ENCODE peak calls at places on chromosomes 11 and 22, in nine cellular contexts. E is kidney, C is HepG2, P is psoas muscle, G is tibial nerve, B is HCT116, D is spleen, S is heart right ventricle, Y is NB4. J is an unnamed sample.

GRCh38 chr11:17782145-17782544 is 47.6 kb downstream of the KCNC1 start:
- DNase-seq in E (no peak), C (no peak), P (no peak), G (no peak), B (no peak), D (no peak), S (no peak), Y (no peak), J (no peak)

GRCh38 chr22:20509344-20510047 is 2.1 kb downstream of the MED15 start:
- DNase-seq in E (peak), C (peak), P (peak), G (peak), B (no peak), D (peak), S (peak), Y (peak), J (peak)

GRCh38 chr11:77072851-77073327 is 6.1 kb downstream of the CAPN5 start:
- DNase-seq in E (peak), C (no peak), P (no peak), G (no peak), B (no peak), D (no peak), S (no peak), Y (no peak), J (no peak)

GRCh38 chr22:37462983-37463382 is 23.2 kb downstream of the MFNG start:
- DNase-seq in E (no peak), C (peak), P (no peak), G (no peak), B (no peak), D (no peak), S (no peak), Y (peak), J (no peak)

GRCh38 chr11:127018683-127019279 is 18.2 kb upstream of the KIRREL3 start:
- DNase-seq in E (no peak), C (no peak), P (no peak), G (no peak), B (no peak), D (no peak), S (no peak), Y (no peak), J (no peak)

GRCh38 chr11:132062541-132062940 is 692.1 kb downstream of the NTM start:
- DNase-seq in E (no peak), C (no peak), P (no peak), G (no peak), B (no peak), D (no peak), S (no peak), Y (no peak), J (no peak)

GRCh38 chr22:17792854-17793434 is 18.7 kb upstream of the BID start:
- DNase-seq in E (no peak), C (no peak), P (no peak), G (no peak), B (no peak), D (no peak), S (no peak), Y (no peak), J (no peak)

GRCh38 chr11:68763181-68763721 is 11.9 kb upstream of the TESMIN start:
- DNase-seq in E (no peak), C (no peak), P (no peak), G (no peak), B (no peak), D (no peak), S (no peak), Y (no peak), J (no peak)

GRCh38 chr11:2932850-2933251 is 3.6 kb upstream of the PHLDA2 start:
- DNase-seq in E (peak), C (no peak), P (no peak), G (no peak), B (no peak), D (peak), S (no peak), Y (peak), J (no peak)

GRCh38 chr11:96311120-96311568 is 31.9 kb downstream of the MAML2 start:
- DNase-seq in E (no peak), C (no peak), P (no peak), G (no peak), B (no peak), D (no peak), S (no peak), Y (no peak), J (no peak)

GRCh38 chr11:47477323-47477722 is 28.4 kb upstream of the RAPSN start:
- DNase-seq in E (no peak), C (no peak), P (no peak), G (no peak), B (no peak), D (no peak), S (no peak), Y (no peak), J (no peak)

GRCh38 chr22:29143848-29144785 is 61.6 kb upstream of the EMID1 start:
- DNase-seq in E (no peak), C (no peak), P (peak), G (no peak), B (no peak), D (no peak), S (no peak), Y (peak), J (no peak)

GRCh38 chr22:49008682-49009235 is 818.9 kb downstream of the BRD1 start:
- DNase-seq in E (peak), C (no peak), P (no peak), G (peak), B (no peak), D (peak), S (no peak), Y (no peak), J (no peak)

GRCh38 chr11:8777907-8778767 is 95.5 kb downstream of the RPL27A start:
- DNase-seq in E (no peak), C (no peak), P (peak), G (no peak), B (no peak), D (no peak), S (peak), Y (no peak), J (no peak)

GRCh38 chr11:111059726-111060125 is 185.8 kb upstream of the POU2AF2 start:
- DNase-seq in E (no peak), C (no peak), P (no peak), G (no peak), B (no peak), D (no peak), S (no peak), Y (no peak), J (no peak)

GRCh38 chr11:67265633-67266423 is 445 bp upstream of the GRK2 start:
- DNase-seq in E (peak), C (peak), P (peak), G (peak), B (no peak), D (peak), S (peak), Y (peak), J (no peak)

DNA sequence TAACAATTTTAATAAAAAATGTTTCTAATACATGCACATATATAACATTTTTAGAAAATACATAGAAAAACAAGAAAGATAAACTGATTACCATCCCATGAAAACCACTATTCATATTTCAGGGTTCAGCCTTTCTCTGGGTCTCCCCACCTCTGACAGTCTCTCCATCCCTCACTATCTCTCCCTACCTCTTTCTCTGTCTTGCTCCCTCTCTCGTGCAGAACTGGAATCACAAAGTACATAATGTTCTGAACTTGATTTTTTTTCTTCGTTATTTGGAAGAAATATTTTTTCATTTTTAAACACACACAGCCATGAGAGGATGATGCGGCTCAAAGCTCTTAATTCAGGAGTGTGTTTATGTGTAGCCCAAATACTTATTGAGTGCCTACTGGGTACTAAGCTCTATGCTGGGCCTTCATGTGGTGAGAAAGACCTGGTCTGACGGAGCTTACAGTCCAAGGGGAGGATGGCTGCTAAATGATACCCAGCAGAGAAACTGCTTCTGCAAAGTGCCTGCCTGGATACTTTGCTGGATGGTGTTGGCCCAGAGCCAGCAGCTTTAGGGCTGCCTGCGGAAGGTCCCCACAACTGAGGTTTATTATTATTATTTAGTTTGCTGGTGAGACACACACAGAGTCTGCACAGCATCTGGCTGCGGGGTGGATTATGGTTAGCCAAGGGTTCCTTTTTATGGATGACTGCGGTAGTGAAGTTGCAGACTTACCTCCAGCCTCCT is 42.6 kb downstream of the SC5D start:
- DNase-seq in E (no peak), C (no peak), P (no peak), G (no peak), B (no peak), D (no peak), S (no peak), Y (no peak), J (no peak)
- TF ChIP-seq CTCF in E (no peak), C (no peak), P (no peak), G (no peak), B (no peak), D (no peak), S (peak), Y (no peak), J (peak)

GRCh38 chr11:123188508-123189165 is 6.4 kb downstream of the CLMP start:
- DNase-seq in E (no peak), C (no peak), P (no peak), G (no peak), B (no peak), D (no peak), S (no peak), Y (no peak), J (peak)
- H3K4me3 ChIP-seq in E (no peak), C (no peak), P (no peak), G (no peak), B (no peak), D (no peak), S (peak), Y (no peak), J (peak)

GRCh38 chr22:40578171-40578570 is 58.3 kb downstream of the MRTFA start:
- DNase-seq in E (no peak), C (no peak), P (no peak), G (no peak), B (no peak), D (no peak), S (no peak), Y (no peak), J (no peak)
- TF ChIP-seq CTCF in E (no peak), C (no peak), P (no peak), G (no peak), B (no peak), D (no peak), S (no peak), Y (no peak), J (no peak)

GRCh38 chr11:20156876-20157613 is 3.2 kb downstream of the DBX1 start:
- DNase-seq in E (no peak), C (no peak), P (peak), G (no peak), B (no peak), D (peak), S (no peak), Y (no peak), J (no peak)
- H3K4me3 ChIP-seq in E (no peak), C (no peak), P (no peak), G (peak), B (no peak), D (peak), S (peak), Y (no peak), J (no peak)

GRCh38 chr11:29159552-29160465 is 857.0 kb downstream of the KCNA4 start:
- DNase-seq in E (no peak), C (peak), P (no peak), G (no peak), B (peak), D (no peak), S (no peak), Y (peak), J (peak)
- TF ChIP-seq CTCF in E (peak), C (peak), P (no peak), G (no peak), B (peak), D (peak), S (peak), Y (peak), J (peak)

DNA sequence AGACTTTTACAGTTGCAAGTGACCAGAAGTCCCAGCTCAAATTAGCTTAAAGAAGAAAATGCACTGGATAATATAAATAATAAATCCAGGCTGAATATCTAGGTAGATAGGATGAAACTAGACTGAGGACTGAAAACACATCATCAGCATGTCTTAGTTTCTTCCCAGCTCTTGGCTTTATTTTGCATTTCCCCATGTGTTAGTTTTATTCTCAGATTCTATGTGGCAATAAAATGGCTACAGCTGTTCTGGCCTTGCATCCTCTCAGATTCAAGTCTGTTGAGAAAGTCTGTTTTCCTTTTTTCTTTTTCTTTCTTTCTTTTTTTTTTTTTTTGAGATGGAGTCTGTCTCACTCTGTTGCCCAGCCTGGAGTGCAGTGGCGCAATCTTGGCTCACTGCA is 22.6 kb upstream of the CAT start:
- DNase-seq in E (no peak), C (no peak), P (no peak), G (no peak), B (no peak), D (no peak), S (no peak), Y (no peak), J (no peak)
- H3K4me3 ChIP-seq in E (peak), C (no peak), P (no peak), G (no peak), B (no peak), D (no peak), S (no peak), Y (no peak), J (no peak)

GRCh38 chr11:125154380-125155099 is 10.0 kb upstream of the PKNOX2 start:
- DNase-seq in E (no peak), C (no peak), P (no peak), G (no peak), B (no peak), D (peak), S (no peak), Y (no peak), J (no peak)

GRCh38 chr11:125155100-125155444 is 9.5 kb upstream of the PKNOX2 start:
- DNase-seq in E (no peak), C (no peak), P (no peak), G (no peak), B (no peak), D (no peak), S (no peak), Y (no peak), J (no peak)

GRCh38 chr11:125155767-125156166 is 8.8 kb upstream of the PKNOX2 start:
- DNase-seq in E (no peak), C (no peak), P (no peak), G (no peak), B (no peak), D (no peak), S (no peak), Y (no peak), J (no peak)

GRCh38 chr11:125153837-125154236 is 10.7 kb upstream of the PKNOX2 start:
- DNase-seq in E (no peak), C (no peak), P (no peak), G (no peak), B (no peak), D (peak), S (no peak), Y (no peak), J (no peak)

GRCh38 chr11:125156346-125156745 is 8.2 kb upstream of the PKNOX2 start:
- DNase-seq in E (no peak), C (no peak), P (no peak), G (no peak), B (no peak), D (no peak), S (no peak), Y (no peak), J (no peak)
- TF ChIP-seq CTCF in E (no peak), C (no peak), P (no peak), G (no peak), B (no peak), D (no peak), S (no peak), Y (no peak), J (no peak)

DNA sequence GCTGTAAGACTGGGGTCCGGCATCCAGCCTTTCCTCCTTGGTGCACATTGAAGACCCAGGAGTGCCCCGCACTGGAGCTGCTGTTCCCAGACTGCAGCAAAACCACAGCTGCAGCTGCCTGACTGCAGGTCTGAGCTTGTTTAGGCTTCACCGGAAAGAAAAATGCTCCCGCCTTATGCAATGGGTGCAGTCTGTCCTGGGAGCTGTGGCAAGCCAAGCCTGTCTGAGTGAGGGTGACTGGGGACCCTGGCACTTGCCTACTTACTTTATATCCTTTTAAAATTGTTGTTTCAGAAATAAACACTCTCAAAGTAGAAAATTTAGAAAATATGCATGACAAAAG is 23.3 kb upstream of the CD44 start:
- DNase-seq in E (no peak), C (no peak), P (no peak), G (no peak), B (no peak), D (no peak), S (no peak), Y (peak), J (no peak)
- H3K4me3 ChIP-seq in E (no peak), C (no peak), P (no peak), G (no peak), B (no peak), D (no peak), S (no peak), Y (no peak), J (no peak)

DNA sequence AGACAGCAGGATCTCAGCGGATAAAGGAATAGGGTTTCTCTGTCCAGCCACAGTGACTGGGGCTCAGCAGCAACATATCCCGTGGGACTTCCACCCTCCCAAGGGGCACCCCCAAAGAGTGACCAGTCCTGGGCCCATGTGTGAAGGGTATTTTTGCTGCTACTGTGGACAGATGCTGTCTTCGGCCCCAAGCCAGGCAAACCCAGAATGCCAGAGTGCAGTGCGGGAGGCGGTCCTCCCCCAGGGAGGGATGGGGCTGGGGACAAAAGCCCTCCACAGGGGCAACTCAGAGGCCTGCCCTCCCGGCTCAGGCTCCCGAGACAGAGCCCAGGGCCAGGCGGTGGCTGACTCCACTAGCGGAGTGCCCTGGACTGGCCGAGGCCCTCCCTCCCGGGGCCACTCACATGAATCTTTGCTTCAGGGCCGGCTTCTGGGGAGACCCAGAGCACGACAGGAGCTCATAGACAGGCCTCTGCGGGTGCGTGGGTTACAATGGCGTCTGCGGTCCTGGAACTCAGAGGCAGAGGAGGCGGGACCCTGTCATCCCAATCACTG is 34.7 kb upstream of the WNT7B start:
- DNase-seq in E (peak), C (no peak), P (peak), G (no peak), B (no peak), D (peak), S (no peak), Y (no peak), J (no peak)
- TF ChIP-seq CTCF in E (no peak), C (no peak), P (no peak), G (no peak), B (no peak), D (no peak), S (no peak), Y (no peak), J (no peak)

DNA sequence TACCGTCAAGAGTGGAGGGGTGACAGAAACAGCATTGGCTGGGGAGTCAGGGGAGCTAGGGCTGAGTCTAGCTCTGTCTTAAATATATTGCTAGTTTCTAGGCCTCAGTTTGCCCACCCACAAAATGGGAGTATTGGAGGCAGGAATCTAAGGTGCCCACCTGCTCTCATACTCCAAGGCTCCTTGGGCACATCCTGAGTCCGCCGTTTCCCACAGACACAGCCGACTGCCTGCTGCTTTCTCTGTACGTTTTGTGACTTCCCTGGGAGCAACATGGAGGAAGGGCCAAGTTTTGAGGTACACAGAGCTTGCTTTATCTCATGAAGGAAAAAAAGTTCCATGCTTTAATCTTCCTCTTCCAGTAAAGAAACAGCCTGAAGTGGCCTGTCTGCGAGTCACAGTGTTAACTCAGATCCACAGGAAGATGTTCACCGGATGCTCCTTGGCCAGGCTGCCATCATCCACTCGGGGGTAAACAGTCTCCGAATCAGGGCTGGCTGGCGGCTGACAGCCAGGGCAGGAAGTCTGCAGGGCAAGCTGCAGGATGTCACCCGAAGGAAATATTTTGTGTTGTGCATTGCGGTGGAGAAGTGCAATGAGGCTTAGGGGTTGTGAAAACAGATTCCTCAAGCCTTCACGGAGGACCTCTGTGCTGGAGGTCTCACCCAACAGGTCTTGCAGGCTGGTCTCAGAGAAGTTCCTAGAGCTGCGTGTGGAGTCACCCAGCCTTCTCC is 11.1 kb upstream of the CERK start:
- DNase-seq in E (peak), C (no peak), P (no peak), G (no peak), B (no peak), D (peak), S (no peak), Y (peak), J (no peak)
- H3K4me3 ChIP-seq in E (no peak), C (no peak), P (no peak), G (no peak), B (no peak), D (peak), S (no peak), Y (no peak), J (no peak)